ENCODE peak calls at places on chromosomes 5 and 9, in five cellular contexts. One of them, this sample, is unnamed. For H3K9me3, the result is how much of the 10 kb centered on the place peaks cover.

GRCh38 chr5:126383246-126383645 is 40.0 kb upstream of the GRAMD2B start:
- DNase-seq in kidney: no peak
- DNase-seq in transverse colon: peak
- DNase-seq in tibial nerve: no peak
- DNase-seq in fibroblast of lung: peak
- DNase-seq in this sample: no peak

GRCh38 chr5:174401793-174402192 is 322.6 kb upstream of the MSX2 start:
- DNase-seq in tibial nerve: no peak
- DNase-seq in kidney: no peak
- DNase-seq in fibroblast of lung: no peak
- DNase-seq in transverse colon: no peak
- DNase-seq in this sample: no peak

GRCh38 chr5:41967401-41967800 is 42.3 kb downstream of the FBXO4 start:
- DNase-seq in transverse colon: no peak
- DNase-seq in tibial nerve: no peak
- DNase-seq in kidney: no peak
- DNase-seq in fibroblast of lung: no peak
- DNase-seq in this sample: no peak

GRCh38 chr5:135310328-135310989 is 88.6 kb downstream of the MACROH2A1 start:
- DNase-seq in kidney: no peak
- DNase-seq in transverse colon: no peak
- DNase-seq in fibroblast of lung: peak
- DNase-seq in tibial nerve: no peak
- DNase-seq in this sample: no peak

GRCh38 chr9:18756712-18757125 is 276.3 kb downstream of the SAXO1 start:
- DNase-seq in transverse colon: no peak
- DNase-seq in tibial nerve: no peak
- DNase-seq in fibroblast of lung: no peak
- DNase-seq in kidney: no peak
- DNase-seq in this sample: no peak

GRCh38 chr5:10474521-10475075 is 32.9 kb downstream of the ROPN1L start:
- DNase-seq in kidney: no peak
- DNase-seq in tibial nerve: no peak
- DNase-seq in transverse colon: no peak
- DNase-seq in fibroblast of lung: peak
- DNase-seq in this sample: no peak

GRCh38 chr5:57082441-57083067 is 91.3 kb upstream of the GPBP1 start:
- DNase-seq in kidney: no peak
- DNase-seq in transverse colon: no peak
- DNase-seq in fibroblast of lung: peak
- DNase-seq in tibial nerve: no peak
- DNase-seq in this sample: no peak

GRCh38 chr5:9391080-9391479 is 154.8 kb downstream of the SEMA5A start:
- DNase-seq in fibroblast of lung: no peak
- DNase-seq in transverse colon: no peak
- DNase-seq in tibial nerve: no peak
- DNase-seq in kidney: no peak
- DNase-seq in this sample: no peak

GRCh38 chr5:93296338-93296737 is 284.7 kb downstream of the NR2F1-AS1 start:
- DNase-seq in transverse colon: no peak
- DNase-seq in kidney: no peak
- DNase-seq in tibial nerve: no peak
- DNase-seq in fibroblast of lung: no peak
- DNase-seq in this sample: no peak

GRCh38 chr5:157497875-157498611 is 38.0 kb downstream of the NIPAL4 start:
- DNase-seq in kidney: no peak
- DNase-seq in fibroblast of lung: no peak
- DNase-seq in transverse colon: no peak
- DNase-seq in tibial nerve: no peak
- DNase-seq in this sample: no peak

GRCh38 chr9:4258321-4259093 is 41.4 kb downstream of the GLIS3 start:
- DNase-seq in transverse colon: no peak
- DNase-seq in kidney: no peak
- DNase-seq in tibial nerve: no peak
- DNase-seq in fibroblast of lung: no peak
- DNase-seq in this sample: no peak

GRCh38 chr9:99416007-99416406 is 193.9 kb downstream of the SEC61B start:
- DNase-seq in fibroblast of lung: peak
- DNase-seq in tibial nerve: no peak
- DNase-seq in transverse colon: no peak
- DNase-seq in kidney: no peak
- DNase-seq in this sample: no peak

GRCh38 chr9:126834672-126835071 is 25.8 kb upstream of the ZBTB34 start:
- DNase-seq in tibial nerve: no peak
- DNase-seq in transverse colon: no peak
- DNase-seq in kidney: no peak
- DNase-seq in fibroblast of lung: no peak
- DNase-seq in this sample: no peak

GRCh38 chr5:115816226-115817042 is at the start of gene CDO1:
- DNase-seq in transverse colon: peak
- DNase-seq in tibial nerve: peak
- DNase-seq in kidney: peak
- DNase-seq in fibroblast of lung: peak
- DNase-seq in this sample: peak

GRCh38 chr5:13990896-13991295 is 46.4 kb upstream of the DNAH5 start:
- DNase-seq in transverse colon: no peak
- DNase-seq in fibroblast of lung: no peak
- DNase-seq in tibial nerve: no peak
- DNase-seq in kidney: no peak
- DNase-seq in this sample: no peak

GRCh38 chr9:11235061-11235460 is 622.3 kb upstream of the PTPRD start:
- DNase-seq in tibial nerve: no peak
- DNase-seq in transverse colon: no peak
- DNase-seq in fibroblast of lung: no peak
- DNase-seq in kidney: no peak
- DNase-seq in this sample: no peak

DNA sequence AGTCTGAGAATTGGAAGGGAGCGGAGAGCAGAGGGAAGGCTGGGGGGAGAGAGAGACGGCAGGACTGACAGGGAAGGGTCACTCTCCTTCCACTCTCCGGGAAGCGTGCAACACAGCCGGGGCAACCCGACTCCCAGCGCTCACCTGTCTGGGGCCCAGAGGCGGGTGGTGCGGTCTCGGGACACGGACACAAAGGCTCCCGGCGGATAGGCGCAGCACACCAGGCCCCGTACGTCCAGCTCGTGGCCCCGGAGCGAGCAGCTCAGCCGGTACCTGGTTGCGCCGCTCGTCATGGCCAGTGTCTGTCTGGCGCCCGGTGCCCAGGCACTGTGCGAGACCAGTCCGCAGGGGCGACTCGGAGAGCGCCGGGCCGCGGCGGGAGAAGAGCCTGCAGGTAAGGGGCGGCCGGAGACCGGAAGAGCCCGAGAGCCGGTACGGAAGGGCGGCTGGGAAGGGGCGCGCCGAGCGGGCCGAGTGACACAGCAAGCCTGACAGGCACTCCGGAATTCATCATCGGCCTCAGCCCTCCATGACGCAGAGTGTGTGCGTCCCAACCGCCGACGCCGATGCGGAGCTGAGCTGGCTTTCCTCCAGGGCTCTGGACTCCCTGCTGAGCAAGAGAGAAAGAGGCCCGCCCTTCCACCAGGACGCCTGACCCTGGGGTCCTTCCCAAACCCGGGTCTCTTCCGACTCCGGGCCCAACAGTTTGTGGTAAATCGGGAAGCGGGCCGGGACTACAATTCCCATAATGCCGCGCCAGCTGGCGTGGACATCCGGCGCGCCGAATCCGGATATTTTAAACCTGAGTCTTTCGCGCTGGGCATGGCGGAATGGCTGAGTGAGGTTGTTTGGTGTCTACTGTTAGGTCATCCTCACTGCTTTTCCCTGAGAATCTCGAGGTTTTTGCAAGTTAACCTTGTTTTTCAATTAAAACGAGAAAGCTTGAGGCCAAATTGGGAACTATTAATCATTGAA is at the start of gene PLAA:
- DNase-seq in tibial nerve: peak
- DNase-seq in fibroblast of lung: peak
- DNase-seq in transverse colon: peak
- DNase-seq in kidney: peak
- DNase-seq in this sample: peak
- TF ChIP-seq CTCF in tibial nerve: peak
- TF ChIP-seq CTCF in fibroblast of lung: no peak
- TF ChIP-seq CTCF in transverse colon: no peak
- TF ChIP-seq CTCF in kidney: no peak
- TF ChIP-seq CTCF in this sample: no peak

GRCh38 chr9:80208662-80209061 is 636.9 kb downstream of the TLE4 start:
- DNase-seq in transverse colon: no peak
- DNase-seq in fibroblast of lung: no peak
- DNase-seq in tibial nerve: no peak
- DNase-seq in kidney: no peak
- DNase-seq in this sample: no peak
- H3K9me3 ChIP-seq in transverse colon: under half
- H3K9me3 ChIP-seq in fibroblast of lung: under half
- H3K9me3 ChIP-seq in tibial nerve: under half
- H3K9me3 ChIP-seq in kidney: under half
- H3K9me3 ChIP-seq in this sample: under half

GRCh38 chr5:1073239-1074102 is 38.4 kb downstream of the SLC12A7 start:
- DNase-seq in tibial nerve: no peak
- DNase-seq in kidney: no peak
- DNase-seq in fibroblast of lung: no peak
- DNase-seq in transverse colon: no peak
- DNase-seq in this sample: no peak
- TF ChIP-seq CTCF in tibial nerve: no peak
- TF ChIP-seq CTCF in kidney: no peak
- TF ChIP-seq CTCF in fibroblast of lung: no peak
- TF ChIP-seq CTCF in transverse colon: no peak
- TF ChIP-seq CTCF in this sample: no peak

DNA sequence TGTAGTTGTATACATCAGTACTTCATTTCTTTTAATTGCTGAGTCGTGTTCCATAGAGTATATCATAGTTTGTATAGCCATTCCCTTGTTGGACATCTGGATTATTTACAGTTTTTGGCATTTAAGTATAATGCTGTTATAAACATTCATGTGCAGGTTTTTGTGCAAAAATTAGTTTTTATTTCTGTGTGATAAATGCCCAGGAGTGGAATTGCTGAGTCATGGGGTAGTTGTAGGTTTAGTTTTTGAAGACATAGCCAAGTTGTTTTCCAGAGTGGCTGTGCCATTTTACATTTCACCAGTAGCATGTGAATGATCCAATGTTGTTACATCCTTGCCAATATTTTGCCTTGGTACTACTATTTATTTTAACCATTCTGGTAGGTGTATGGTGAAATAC is 12.5 kb downstream of the ZNF354B start:
- DNase-seq in fibroblast of lung: no peak
- DNase-seq in transverse colon: no peak
- DNase-seq in kidney: no peak
- DNase-seq in tibial nerve: no peak
- DNase-seq in this sample: no peak
- H3K9me3 ChIP-seq in fibroblast of lung: under half
- H3K9me3 ChIP-seq in transverse colon: under half
- H3K9me3 ChIP-seq in kidney: under half
- H3K9me3 ChIP-seq in tibial nerve: half or more
- H3K9me3 ChIP-seq in this sample: under half

GRCh38 chr9:134381671-134382505 is 55.6 kb downstream of the RXRA start:
- DNase-seq in kidney: no peak
- DNase-seq in fibroblast of lung: no peak
- DNase-seq in transverse colon: peak
- DNase-seq in tibial nerve: no peak
- DNase-seq in this sample: no peak
- TF ChIP-seq CTCF in kidney: no peak
- TF ChIP-seq CTCF in fibroblast of lung: no peak
- TF ChIP-seq CTCF in transverse colon: peak
- TF ChIP-seq CTCF in tibial nerve: no peak
- TF ChIP-seq CTCF in this sample: peak

GRCh38 chr5:178469975-178470692 is 120.1 kb downstream of the COL23A1 start:
- DNase-seq in kidney: no peak
- DNase-seq in fibroblast of lung: no peak
- DNase-seq in transverse colon: no peak
- DNase-seq in tibial nerve: no peak
- DNase-seq in this sample: no peak
- H3K9me3 ChIP-seq in kidney: under half
- H3K9me3 ChIP-seq in fibroblast of lung: under half
- H3K9me3 ChIP-seq in transverse colon: under half
- H3K9me3 ChIP-seq in tibial nerve: under half
- H3K9me3 ChIP-seq in this sample: under half

GRCh38 chr5:140324834-140325195 is 21.6 kb downstream of the HBEGF start:
- DNase-seq in tibial nerve: no peak
- DNase-seq in kidney: peak
- DNase-seq in transverse colon: no peak
- DNase-seq in fibroblast of lung: peak
- DNase-seq in this sample: no peak

GRCh38 chr5:140322751-140323731 is 20.1 kb upstream of the PFDN1 start:
- DNase-seq in tibial nerve: no peak
- DNase-seq in fibroblast of lung: peak
- DNase-seq in transverse colon: no peak
- DNase-seq in kidney: peak
- DNase-seq in this sample: no peak

GRCh38 chr5:140325486-140325885 is 20.9 kb downstream of the HBEGF start:
- DNase-seq in tibial nerve: no peak
- DNase-seq in kidney: no peak
- DNase-seq in transverse colon: no peak
- DNase-seq in fibroblast of lung: no peak
- DNase-seq in this sample: no peak

GRCh38 chr5:140321796-140322195 is 18.9 kb upstream of the PFDN1 start:
- DNase-seq in fibroblast of lung: peak
- DNase-seq in transverse colon: peak
- DNase-seq in tibial nerve: peak
- DNase-seq in kidney: no peak
- DNase-seq in this sample: peak

DNA sequence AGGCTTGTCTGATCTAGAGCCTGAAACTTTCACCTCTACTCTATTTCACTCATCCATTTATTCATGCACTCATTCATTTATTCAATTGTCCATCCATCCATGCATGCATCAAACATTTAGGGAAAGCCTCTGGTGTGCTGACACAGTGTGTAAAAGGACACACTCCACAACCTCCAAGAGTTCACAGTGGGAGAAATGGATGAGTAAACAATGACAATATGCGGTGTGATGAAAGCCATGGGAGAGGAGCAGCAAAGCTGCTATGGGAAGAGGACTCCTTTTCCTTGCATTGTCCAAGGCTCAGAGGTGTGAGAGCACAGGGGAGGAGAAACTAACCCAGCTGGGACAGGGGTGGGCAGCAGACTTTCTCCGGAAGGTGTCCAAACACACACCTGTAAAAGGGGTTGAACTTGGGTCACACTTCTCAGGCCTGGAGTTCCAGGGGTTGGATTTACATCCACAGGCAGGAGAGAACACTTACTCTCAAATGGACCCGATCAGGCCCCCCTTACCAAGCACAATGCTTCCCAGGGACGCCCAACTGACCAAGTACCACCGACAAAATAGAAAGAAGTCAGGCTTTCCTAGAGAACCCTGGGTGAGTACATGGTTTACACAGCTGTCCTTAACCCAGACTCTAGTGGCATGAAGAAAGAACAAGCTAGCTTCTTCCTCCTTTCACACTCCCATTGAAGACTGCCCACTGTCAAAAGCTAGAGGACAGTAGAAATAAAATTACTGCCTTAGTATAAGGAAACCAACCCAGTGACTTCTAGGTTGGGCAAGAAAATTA is 21.3 kb upstream of the PFDN1 start:
- DNase-seq in kidney: no peak
- DNase-seq in transverse colon: no peak
- DNase-seq in tibial nerve: no peak
- DNase-seq in fibroblast of lung: no peak
- DNase-seq in this sample: no peak
- TF ChIP-seq CTCF in kidney: no peak
- TF ChIP-seq CTCF in transverse colon: no peak
- TF ChIP-seq CTCF in tibial nerve: no peak
- TF ChIP-seq CTCF in fibroblast of lung: no peak
- TF ChIP-seq CTCF in this sample: no peak

This sample was measured in right atrium auricular region.